ENCODE peak calls at places on chromosomes 7 and 10, in five cellular contexts. F, V, H, K and J are unnamed samples.
A peak's percentile ranks its signal among the peaks of the same experiment; 100 is the strongest.

GRCh38 chr7:134068670-134069069 is 58.5 kb upstream of the LRGUK start:
- DNase-seq in F (no peak), V (no peak), H (no peak), K (no peak), J (no peak)

GRCh38 chr10:116271593-116272496 is 1.2 kb downstream of the GFRA1 start:
- DNase-seq in F (peak; percentile 52), V (peak; percentile 10), H (no peak), K (no peak), J (peak; percentile 73)

GRCh38 chr10:117884592-117884991 is 162.1 kb downstream of the RAB11FIP2 start:
- DNase-seq in F (no peak), V (no peak), H (no peak), K (no peak), J (no peak)

GRCh38 chr7:124764847-124765400 is 668 bp downstream of the GPR37 start:
- DNase-seq in F (peak; percentile 33), V (no peak), H (no peak), K (peak; percentile 1), J (no peak)

GRCh38 chr10:113099431-113100298 is 149.6 kb downstream of the TCF7L2 start:
- DNase-seq in F (no peak), V (no peak), H (no peak), K (no peak), J (no peak)

GRCh38 chr10:132397036-132397541 is at the start of gene PWWP2B:
- DNase-seq in F (peak; percentile 76), V (no peak), H (peak; percentile 62), K (no peak), J (peak; percentile 84)

GRCh38 chr7:103851357-103851756 is 138.1 kb downstream of the RELN start:
- DNase-seq in F (peak; percentile 13), V (no peak), H (no peak), K (no peak), J (peak; percentile 10)

GRCh38 chr10:72274213-72274729 is 547 bp downstream of the DDIT4 start:
- DNase-seq in F (no peak), V (no peak), H (peak; percentile 33), K (no peak), J (no peak)

GRCh38 chr10:29414501-29414900 is 125.6 kb downstream of the LYZL1 start:
- DNase-seq in F (no peak), V (no peak), H (no peak), K (no peak), J (no peak)

GRCh38 chr7:83925860-83926259 is 268.7 kb downstream of the SEMA3A start:
- DNase-seq in F (no peak), V (no peak), H (no peak), K (no peak), J (no peak)

GRCh38 chr10:69048103-69048502 is 39.8 kb upstream of the SRGN start:
- DNase-seq in F (peak; percentile 59), V (no peak), H (no peak), K (peak; percentile 44), J (peak; percentile 48)

GRCh38 chr7:151271699-151272355 is 23.3 kb upstream of the SMARCD3 start:
- DNase-seq in F (peak; percentile 46), V (no peak), H (no peak), K (no peak), J (peak; percentile 67)

GRCh38 chr10:124377101-124377500 is 41.6 kb downstream of the OAT start:
- DNase-seq in F (no peak), V (no peak), H (no peak), K (no peak), J (no peak)

GRCh38 chr7:46369933-46370654 is 449.0 kb upstream of the IGFBP3 start:
- DNase-seq in F (peak; percentile 91), V (peak; percentile 79), H (no peak), K (no peak), J (peak; percentile 58)